ENCODE peak calls at places on chromosome 19, in four cellular contexts. V, I, M and K are unnamed samples.

GRCh38 chr19:3516675-3517207 is 10.6 kb downstream of the FZR1 start:
- DNase-seq in V (no peak), I (no peak), M (no peak), K (no peak)

GRCh38 chr19:13149628-13150186 is 468 bp downstream of the STX10 start:
- DNase-seq in V (peak), M (peak), I (no peak), K (no peak)

GRCh38 chr19:31478241-31478640 is 129.0 kb upstream of the TSHZ3 start:
- DNase-seq in V (no peak), I (no peak), M (no peak), K (no peak)

GRCh38 chr19:15836345-15836594 is 20.8 kb upstream of the OR10H1 start:
- DNase-seq in M (no peak), V (no peak), I (peak), K (peak)

GRCh38 chr19:35248310-35249145 is at the start of gene LSR:
- DNase-seq in M (no peak), I (peak), V (peak), K (no peak)

GRCh38 chr19:48543121-48543710 is 8.8 kb upstream of the SULT2B1 start:
- DNase-seq in M (peak), I (peak), V (no peak), K (peak)

GRCh38 chr19:41310031-41310831 is at the start of gene CCDC97:
- DNase-seq in I (peak), V (peak), M (peak), K (peak)

GRCh38 chr19:35468637-35469036 is 20.6 kb downstream of the FFAR2 start:
- DNase-seq in I (peak), M (peak), V (no peak), K (no peak)

GRCh38 chr19:13741893-13742292 is 22.4 kb upstream of the MRI1 start:
- DNase-seq in V (no peak), M (no peak), I (no peak), K (no peak)

GRCh38 chr19:53183146-53183545 is 10.0 kb downstream of the ZNF665 start:
- DNase-seq in I (peak), M (no peak), V (no peak), K (peak)

GRCh38 chr19:51002542-51003311 is 1.3 kb upstream of the KLK8 start:
- DNase-seq in V (peak), M (no peak), I (peak), K (no peak)

GRCh38 chr19:42216653-42217521 is 590 bp downstream of the DEDD2 start:
- DNase-seq in V (peak), M (peak), I (peak), K (peak)

GRCh38 chr19:2168619-2169424 is 5.1 kb downstream of the DOT1L start:
- DNase-seq in V (peak), M (peak), I (peak), K (peak)

DNA sequence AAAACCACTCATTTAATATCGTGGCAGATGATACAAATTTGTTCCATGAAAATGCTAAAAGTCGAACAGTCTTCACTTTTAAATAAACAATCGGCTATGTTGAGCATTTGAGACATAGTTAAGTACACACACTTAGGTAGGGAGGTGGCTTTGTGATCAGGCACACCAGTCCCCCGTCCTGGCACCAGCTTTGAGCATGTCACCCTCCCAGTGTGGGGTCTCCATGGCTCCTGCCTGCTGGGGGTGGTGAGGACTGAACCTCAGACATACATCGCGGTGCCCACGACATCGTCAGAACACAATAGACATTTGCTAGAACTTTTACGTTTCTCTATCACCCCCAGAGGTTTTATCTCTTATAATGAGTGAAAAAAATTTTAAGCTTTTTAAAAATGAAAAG is 62.0 kb downstream of the RFX2 start:
- DNase-seq in I (no peak), V (no peak), M (no peak), K (no peak)
- H2BK15ac ChIP-seq in I (no peak), V (no peak), M (no peak), K (no peak)

GRCh38 chr19:46411088-46412033 is 2.0 kb downstream of the CCDC8 start:
- DNase-seq in M (no peak), V (no peak), I (no peak), K (no peak)

GRCh38 chr19:46412983-46413261 is 442 bp downstream of the CCDC8 start:
- DNase-seq in V (no peak), M (no peak), I (no peak), K (no peak)

GRCh38 chr19:46412034-46412982 is 1.1 kb downstream of the CCDC8 start:
- DNase-seq in V (no peak), I (peak), M (no peak), K (no peak)

GRCh38 chr19:46416077-46416709 is 2.8 kb upstream of the CCDC8 start:
- DNase-seq in V (peak), M (peak), I (peak), K (peak)

GRCh38 chr19:46413262-46414031 is at the start of gene CCDC8:
- DNase-seq in M (peak), V (peak), I (peak), K (peak)
- H2BK120ac ChIP-seq in M (peak), V (no peak), I (no peak), K (peak)

DNA sequence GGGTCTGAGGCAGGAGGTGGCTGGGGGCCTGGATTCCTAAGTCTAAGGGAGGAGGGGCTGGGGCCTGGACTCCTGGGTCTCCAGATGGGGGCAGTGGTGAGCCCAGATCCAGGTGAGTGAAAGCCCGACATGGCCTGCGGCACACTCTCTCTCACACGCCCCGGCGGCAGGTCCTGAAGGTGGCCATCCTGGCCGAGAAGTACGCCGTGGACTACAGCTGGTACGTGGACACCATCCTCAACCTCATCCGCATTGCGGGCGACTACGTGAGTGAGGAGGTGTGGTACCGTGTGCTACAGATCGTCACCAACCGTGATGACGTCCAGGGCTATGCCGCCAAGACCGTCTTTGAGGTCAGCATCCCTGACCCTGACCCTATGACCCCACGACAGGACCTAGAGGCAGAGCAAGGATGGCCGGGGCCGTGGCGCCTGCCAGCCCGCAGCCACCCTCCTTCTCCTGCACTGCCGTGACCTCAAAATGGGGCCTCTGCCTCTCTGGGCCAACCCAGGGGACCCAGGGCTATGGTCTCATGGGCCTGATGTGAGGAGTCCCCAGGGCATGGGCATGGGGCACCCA is 13.2 kb downstream of the FUZ start:
- DNase-seq in M (no peak), V (no peak), I (peak), K (no peak)
- H2BK15ac ChIP-seq in M (no peak), V (no peak), I (no peak), K (no peak)

DNA sequence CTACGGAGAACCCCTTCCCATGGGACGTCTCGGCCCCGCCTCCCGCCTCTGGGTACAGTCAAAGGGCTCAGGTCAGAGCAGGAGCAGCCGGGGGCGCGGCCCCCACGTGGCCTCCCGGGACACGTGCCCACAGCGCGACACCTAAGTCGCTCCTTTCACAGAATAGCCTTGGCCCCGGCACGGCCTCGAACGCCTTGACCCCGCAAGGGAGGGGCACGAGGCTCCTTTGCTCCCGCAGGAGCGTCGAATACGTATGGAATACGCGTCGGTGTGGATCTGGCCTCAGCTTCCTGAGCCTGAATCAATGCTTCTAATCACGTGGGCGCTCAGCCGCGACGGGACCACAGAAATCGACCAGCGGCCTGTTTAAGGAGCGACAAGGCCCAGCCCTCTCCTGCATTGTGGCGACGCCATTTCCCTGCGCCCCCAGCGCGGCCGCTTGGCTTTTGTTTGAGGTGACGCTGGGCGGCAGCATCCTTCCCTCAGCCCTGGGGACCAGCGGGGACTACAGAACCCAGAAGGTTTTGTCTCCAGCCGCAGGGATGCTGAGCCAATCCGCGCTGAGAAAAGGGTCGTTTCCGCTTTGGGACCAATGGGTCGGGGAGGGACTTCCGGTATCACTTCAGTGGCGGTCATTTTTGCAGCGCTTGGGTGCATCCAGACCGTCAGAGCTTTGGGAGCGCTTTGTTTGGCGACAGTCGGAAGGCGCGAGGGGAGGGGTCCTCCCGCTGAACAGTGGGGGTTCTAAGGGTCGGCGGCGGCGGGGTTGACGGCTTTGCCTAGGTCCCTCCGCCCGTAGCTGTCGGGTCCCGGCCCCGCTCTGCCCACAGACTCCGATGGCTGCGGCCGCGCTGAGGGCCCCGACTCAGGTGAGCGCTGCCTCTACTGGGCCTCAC is at the start of gene ZIK1:
- DNase-seq in M (peak), I (peak), V (peak), K (peak)
- H2BK120ac ChIP-seq in M (peak), I (no peak), V (no peak), K (no peak)